ENCODE peak calls at places on chromosome 15, in five cellular contexts. One of them, this sample, is unnamed.
A peak's percentile ranks its signal among the peaks of the same experiment; 100 is the strongest.

GRCh38 chr15:70258369-70259029 is 160.8 kb upstream of the TLE3 start:
- DNase-seq in Peyer's patch: peak; percentile 82
- DNase-seq in GM23248: peak; percentile 46
- DNase-seq in H1: no peak
- DNase-seq in neural progenitor cell: no peak
- DNase-seq in this sample: no peak

GRCh38 chr15:64739216-64739976 is 36.0 kb downstream of the RBPMS2 start:
- DNase-seq in Peyer's patch: no peak
- DNase-seq in H1: no peak
- DNase-seq in neural progenitor cell: no peak
- DNase-seq in GM23248: no peak
- DNase-seq in this sample: no peak

GRCh38 chr15:25670025-25670554 is 193.0 kb downstream of the ATP10A start:
- DNase-seq in H1: peak; percentile 67
- DNase-seq in GM23248: peak; percentile 87
- DNase-seq in Peyer's patch: no peak
- DNase-seq in neural progenitor cell: peak; percentile 91
- DNase-seq in this sample: peak; percentile 80

GRCh38 chr15:81185896-81186295 is 10.8 kb upstream of the IL16 start:
- DNase-seq in neural progenitor cell: no peak
- DNase-seq in GM23248: no peak
- DNase-seq in Peyer's patch: no peak
- DNase-seq in H1: peak; percentile 17
- DNase-seq in this sample: no peak

GRCh38 chr15:29208352-29208751 is 61.3 kb downstream of the NSMCE3 start:
- DNase-seq in neural progenitor cell: no peak
- DNase-seq in Peyer's patch: no peak
- DNase-seq in GM23248: no peak
- DNase-seq in H1: no peak
- DNase-seq in this sample: no peak

GRCh38 chr15:87118424-87118823 is 1038.8 kb downstream of the AGBL1 start:
- DNase-seq in Peyer's patch: no peak
- DNase-seq in GM23248: no peak
- DNase-seq in neural progenitor cell: no peak
- DNase-seq in H1: no peak
- DNase-seq in this sample: no peak

GRCh38 chr15:76274226-76274625 is 37.0 kb downstream of the ETFA start:
- DNase-seq in GM23248: peak; percentile 37
- DNase-seq in neural progenitor cell: no peak
- DNase-seq in Peyer's patch: no peak
- DNase-seq in H1: no peak
- DNase-seq in this sample: no peak

GRCh38 chr15:101126618-101127502 is 125.0 kb downstream of the CHSY1 start:
- DNase-seq in neural progenitor cell: peak; percentile 53
- DNase-seq in GM23248: peak; percentile 80
- DNase-seq in Peyer's patch: no peak
- DNase-seq in H1: no peak
- DNase-seq in this sample: no peak

GRCh38 chr15:64274541-64274940 is 81.4 kb downstream of the CSNK1G1 start:
- DNase-seq in H1: no peak
- DNase-seq in Peyer's patch: no peak
- DNase-seq in neural progenitor cell: no peak
- DNase-seq in GM23248: no peak
- DNase-seq in this sample: no peak

DNA sequence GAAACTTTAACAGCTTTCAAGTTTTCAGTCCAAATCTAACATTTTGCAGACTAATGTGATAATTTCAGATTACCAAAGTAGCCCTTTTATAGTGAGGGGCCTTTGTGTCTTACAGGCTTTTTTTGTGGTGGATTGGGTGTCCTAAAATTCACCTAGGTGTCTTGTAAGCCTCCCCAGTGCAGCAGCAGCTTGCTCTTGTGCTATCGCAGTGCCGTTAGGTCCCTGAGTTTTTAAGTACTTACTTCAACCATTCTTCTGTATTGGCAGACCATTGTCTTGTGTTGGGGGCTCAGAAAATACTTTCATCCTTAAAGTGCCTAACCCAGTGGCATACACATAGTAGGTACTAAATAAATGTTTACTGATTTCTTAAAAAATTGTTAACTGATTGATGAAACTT is 2.1 kb downstream of the PDE8A start:
- DNase-seq in neural progenitor cell: no peak
- DNase-seq in Peyer's patch: no peak
- DNase-seq in GM23248: peak; percentile 14
- DNase-seq in H1: no peak
- DNase-seq in this sample: no peak
- H3K4me1 ChIP-seq in neural progenitor cell: peaks cover 6% of the 10 kb centered on the region
- H3K4me1 ChIP-seq in Peyer's patch: no peaks in the 10 kb centered on the region
- H3K4me1 ChIP-seq in GM23248: peaks cover 10% of the 10 kb centered on the region
- H3K4me1 ChIP-seq in H1: peaks cover 3% of the 10 kb centered on the region
- H3K4me1 ChIP-seq in this sample: peaks cover 35% of the 10 kb centered on the region

DNA sequence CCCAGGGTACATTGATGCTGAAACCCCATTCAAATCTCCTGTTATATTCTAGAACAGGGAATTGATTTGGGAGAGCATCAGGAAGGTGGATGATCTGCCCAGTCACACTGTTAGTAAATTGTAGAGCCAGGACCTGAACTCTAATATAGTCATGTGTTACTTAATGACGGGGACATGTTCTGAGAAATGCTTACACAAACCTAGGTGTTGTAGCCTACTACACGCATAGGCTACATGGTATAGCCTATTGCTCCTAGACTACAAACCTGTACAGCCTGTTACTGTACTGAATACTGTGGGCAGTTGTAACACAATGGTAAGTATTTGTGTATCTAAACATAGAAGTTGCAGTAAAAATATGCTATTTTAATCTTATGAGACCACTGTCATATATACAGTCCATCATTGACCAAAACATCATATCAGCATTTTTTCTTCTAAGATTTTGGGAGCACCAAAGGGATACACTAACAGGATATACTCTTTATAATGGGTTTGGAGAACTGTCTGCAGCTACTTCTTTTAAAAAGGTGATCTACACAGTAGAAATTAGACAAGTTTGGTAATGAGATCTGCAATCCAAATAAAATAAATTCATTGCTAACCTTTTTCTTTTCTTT is 5.8 kb downstream of the B2M start:
- DNase-seq in H1: no peak
- DNase-seq in GM23248: no peak
- DNase-seq in Peyer's patch: no peak
- DNase-seq in neural progenitor cell: no peak
- DNase-seq in this sample: no peak
- H3K36me3 ChIP-seq in H1: peaks cover 17% of the 10 kb centered on the region
- H3K36me3 ChIP-seq in GM23248: peaks cover 37% of the 10 kb centered on the region
- H3K36me3 ChIP-seq in Peyer's patch: no peaks in the 10 kb centered on the region
- H3K36me3 ChIP-seq in neural progenitor cell: no peaks in the 10 kb centered on the region
- H3K36me3 ChIP-seq in this sample: peaks cover 2% of the 10 kb centered on the region

GRCh38 chr15:74426404-74427281 is 7.1 kb downstream of the SEMA7A start:
- DNase-seq in H1: no peak
- DNase-seq in Peyer's patch: no peak
- DNase-seq in GM23248: no peak
- DNase-seq in neural progenitor cell: no peak
- DNase-seq in this sample: no peak
- H3K4me1 ChIP-seq in H1: peaks cover 15% of the 10 kb centered on the region
- H3K4me1 ChIP-seq in Peyer's patch: peaks cover 36% of the 10 kb centered on the region
- H3K4me1 ChIP-seq in GM23248: peaks cover 81% of the 10 kb centered on the region
- H3K4me1 ChIP-seq in neural progenitor cell: peaks cover 17% of the 10 kb centered on the region
- H3K4me1 ChIP-seq in this sample: peaks cover 10% of the 10 kb centered on the region

GRCh38 chr15:88631464-88632028 is 7.3 kb upstream of the ISG20 start:
- DNase-seq in H1: no peak
- DNase-seq in neural progenitor cell: no peak
- DNase-seq in Peyer's patch: no peak
- DNase-seq in GM23248: no peak
- DNase-seq in this sample: no peak
- H3K36me3 ChIP-seq in H1: peaks cover 78% of the 10 kb centered on the region
- H3K36me3 ChIP-seq in neural progenitor cell: no peaks in the 10 kb centered on the region
- H3K36me3 ChIP-seq in Peyer's patch: no peaks in the 10 kb centered on the region
- H3K36me3 ChIP-seq in GM23248: peaks cover 52% of the 10 kb centered on the region
- H3K36me3 ChIP-seq in this sample: no peaks in the 10 kb centered on the region

GRCh38 chr15:84747423-84748273 is 744 bp upstream of the ZNF592 start:
- DNase-seq in Peyer's patch: peak; percentile 72
- DNase-seq in GM23248: peak; percentile 88
- DNase-seq in H1: peak; percentile 89
- DNase-seq in neural progenitor cell: peak; percentile 84
- DNase-seq in this sample: peak; percentile 70

GRCh38 chr15:84750583-84751092 is 2.2 kb downstream of the ZNF592 start:
- DNase-seq in Peyer's patch: peak; percentile 52
- DNase-seq in neural progenitor cell: peak; percentile 29
- DNase-seq in H1: no peak
- DNase-seq in GM23248: no peak
- DNase-seq in this sample: no peak

GRCh38 chr15:84752195-84752594 is 3.8 kb downstream of the ZNF592 start:
- DNase-seq in H1: no peak
- DNase-seq in neural progenitor cell: no peak
- DNase-seq in GM23248: no peak
- DNase-seq in Peyer's patch: no peak
- DNase-seq in this sample: no peak

GRCh38 chr15:84749111-84749991 is 959 bp downstream of the ZNF592 start:
- DNase-seq in GM23248: peak; percentile 63
- DNase-seq in neural progenitor cell: peak; percentile 53
- DNase-seq in Peyer's patch: peak; percentile 47
- DNase-seq in H1: peak; percentile 53
- DNase-seq in this sample: peak; percentile 67

GRCh38 chr15:84748274-84749110 is at the start of gene ZNF592:
- DNase-seq in GM23248: peak; percentile 88
- DNase-seq in H1: peak; percentile 82
- DNase-seq in neural progenitor cell: peak; percentile 90
- DNase-seq in Peyer's patch: peak; percentile 76
- DNase-seq in this sample: peak; percentile 89
- H3K4me1 ChIP-seq in GM23248: peaks cover 24% of the 10 kb centered on the region
- H3K4me1 ChIP-seq in H1: peaks cover 3% of the 10 kb centered on the region
- H3K4me1 ChIP-seq in neural progenitor cell: peaks cover 22% of the 10 kb centered on the region
- H3K4me1 ChIP-seq in Peyer's patch: peaks cover 12% of the 10 kb centered on the region
- H3K4me1 ChIP-seq in this sample: peaks cover 60% of the 10 kb centered on the region

GRCh38 chr15:30924353-30924752 is 20.6 kb downstream of the FAN1 start:
- DNase-seq in H1: no peak
- DNase-seq in GM23248: peak; percentile 44
- DNase-seq in Peyer's patch: no peak
- DNase-seq in neural progenitor cell: no peak
- DNase-seq in this sample: no peak
- H3K36me3 ChIP-seq in H1: peaks cover 66% of the 10 kb centered on the region
- H3K36me3 ChIP-seq in GM23248: peaks cover 19% of the 10 kb centered on the region
- H3K36me3 ChIP-seq in Peyer's patch: no peaks in the 10 kb centered on the region
- H3K36me3 ChIP-seq in neural progenitor cell: no peaks in the 10 kb centered on the region
- H3K36me3 ChIP-seq in this sample: peaks cover 97% of the 10 kb centered on the region

GRCh38 chr15:31257286-31257685 is 69.3 kb upstream of the KLF13 start:
- DNase-seq in neural progenitor cell: no peak
- DNase-seq in GM23248: no peak
- DNase-seq in H1: no peak
- DNase-seq in Peyer's patch: no peak
- DNase-seq in this sample: no peak
- H3K4me1 ChIP-seq in neural progenitor cell: no peaks in the 10 kb centered on the region
- H3K4me1 ChIP-seq in GM23248: no peaks in the 10 kb centered on the region
- H3K4me1 ChIP-seq in H1: no peaks in the 10 kb centered on the region
- H3K4me1 ChIP-seq in Peyer's patch: no peaks in the 10 kb centered on the region
- H3K4me1 ChIP-seq in this sample: no peaks in the 10 kb centered on the region